ENCODE peak calls at places on chromosome 15, in ten cellular contexts. Z, X, D, A, S, I, G, F, U and C are unnamed samples. For H3K36me3, the result is how much of the 10 kb centered on the place peaks cover.

GRCh38 chr15:44735482-44736260 is 657 bp upstream of the TRIM69 start:
- DNase-seq in Z (no peak), X (peak), D (peak), A (peak), S (no peak), I (no peak), G (no peak), F (no peak), U (no peak), C (no peak)

GRCh38 chr15:50051811-50052419 is 67.1 kb downstream of the ATP8B4 start:
- DNase-seq in Z (peak), X (peak), D (peak), A (peak), S (peak), I (no peak), G (no peak), F (no peak), U (peak), C (no peak)

GRCh38 chr15:93233710-93234109 is 144.7 kb upstream of the RGMA start:
- DNase-seq in Z (no peak), X (no peak), D (no peak), A (no peak), S (no peak), I (no peak), G (no peak), F (no peak), U (no peak), C (no peak)

GRCh38 chr15:99085413-99086326 is 19.2 kb upstream of the SYNM start:
- DNase-seq in Z (peak), X (peak), D (no peak), A (no peak), S (no peak), I (no peak), G (no peak), F (no peak), U (no peak), C (no peak)

GRCh38 chr15:99421172-99421656 is 144.6 kb upstream of the MEF2A start:
- DNase-seq in Z (no peak), X (no peak), D (no peak), A (no peak), S (no peak), I (no peak), G (peak), F (no peak), U (peak), C (no peak)

GRCh38 chr15:41568350-41569017 is 9.5 kb downstream of the TYRO3 start:
- DNase-seq in Z (no peak), X (no peak), D (peak), A (no peak), S (no peak), I (no peak), G (no peak), F (no peak), U (peak), C (no peak)

GRCh38 chr15:101014921-101015841 is 96.0 kb downstream of the LRRK1 start:
- DNase-seq in Z (peak), X (peak), D (peak), A (peak), S (peak), I (peak), G (peak), F (peak), U (peak), C (peak)

GRCh38 chr15:40257656-40258450 is 19.0 kb downstream of the PAK6 start:
- DNase-seq in Z (no peak), X (no peak), D (no peak), A (no peak), S (no peak), I (no peak), G (no peak), F (no peak), U (no peak), C (no peak)

GRCh38 chr15:85142324-85142723 is 160.7 kb downstream of the PDE8A start:
- DNase-seq in Z (peak), X (no peak), D (no peak), A (no peak), S (no peak), I (no peak), G (no peak), F (no peak), U (no peak), C (no peak)

GRCh38 chr15:73321496-73322344 is 47.0 kb downstream of the HCN4 start:
- DNase-seq in Z (no peak), X (no peak), D (peak), A (no peak), S (no peak), I (no peak), G (no peak), F (no peak), U (no peak), C (no peak)

GRCh38 chr15:70166506-70167087 is 68.9 kb upstream of the TLE3 start:
- DNase-seq in Z (no peak), X (no peak), D (no peak), A (no peak), S (no peak), I (no peak), G (no peak), F (no peak), U (no peak), C (no peak)

GRCh38 chr15:75904241-75904631 is 558 bp downstream of the FBXO22 start:
- DNase-seq in Z (peak), X (peak), D (peak), A (peak), S (peak), I (no peak), G (no peak), F (no peak), U (peak), C (peak)

GRCh38 chr15:73936588-73937312 is 10.5 kb downstream of the LOXL1 start:
- DNase-seq in Z (no peak), X (no peak), D (no peak), A (no peak), S (no peak), I (no peak), G (no peak), F (no peak), U (no peak), C (peak)

GRCh38 chr15:43232289-43232874 is 11.6 kb upstream of the EPB42 start:
- DNase-seq in Z (no peak), X (no peak), D (no peak), A (no peak), S (no peak), I (no peak), G (no peak), F (no peak), U (no peak), C (no peak)

GRCh38 chr15:25944386-25944785 is 81.3 kb upstream of the ATP10A start:
- DNase-seq in Z (no peak), X (no peak), D (peak), A (no peak), S (no peak), I (no peak), G (no peak), F (no peak), U (no peak), C (no peak)

GRCh38 chr15:38961886-38962285 is 397.3 kb upstream of the RASGRP1 start:
- DNase-seq in Z (no peak), X (no peak), D (no peak), A (no peak), S (no peak), I (no peak), G (no peak), F (no peak), U (no peak), C (no peak)

GRCh38 chr15:34001536-34001935 is 33.2 kb downstream of the CHRM5 start:
- DNase-seq in Z (peak), X (no peak), D (no peak), A (no peak), S (no peak), I (no peak), G (no peak), F (no peak), U (no peak), C (no peak)

GRCh38 chr15:70083423-70083822 is 14.3 kb downstream of the TLE3 start:
- DNase-seq in Z (no peak), X (no peak), D (peak), A (no peak), S (no peak), I (no peak), G (no peak), F (no peak), U (no peak), C (no peak)

GRCh38 chr15:42009474-42009873 is 11.4 kb downstream of the PLA2G4E start:
- DNase-seq in Z (no peak), X (no peak), D (no peak), A (no peak), S (no peak), I (no peak), G (no peak), F (no peak), U (no peak), C (no peak)

GRCh38 chr15:69597061-69597592 is 144.5 kb downstream of the RPLP1 start:
- DNase-seq in Z (no peak), X (no peak), D (no peak), A (no peak), S (no peak), I (no peak), G (peak), F (no peak), U (no peak), C (no peak)

GRCh38 chr15:35911052-35911780 is 365.3 kb upstream of the DPH6 start:
- DNase-seq in Z (no peak), X (no peak), D (no peak), A (no peak), S (no peak), I (no peak), G (no peak), F (no peak), U (no peak), C (no peak)

GRCh38 chr15:101267320-101268104 is 9.8 kb downstream of the SELENOS start:
- DNase-seq in Z (peak), X (peak), D (peak), A (no peak), S (no peak), I (no peak), G (no peak), F (no peak), U (no peak), C (no peak)

GRCh38 chr15:41940441-41940857 is 31.9 kb downstream of the EHD4 start:
- DNase-seq in Z (peak), X (no peak), D (no peak), A (no peak), S (no peak), I (no peak), G (no peak), F (no peak), U (no peak), C (no peak)

GRCh38 chr15:42313463-42313862 is 40.2 kb upstream of the TMEM87A start:
- DNase-seq in Z (no peak), X (no peak), D (peak), A (no peak), S (no peak), I (no peak), G (no peak), F (no peak), U (no peak), C (no peak)

GRCh38 chr15:51450001-51450400 is 108.5 kb downstream of the GLDN start:
- DNase-seq in Z (peak), X (no peak), D (no peak), A (no peak), S (no peak), I (no peak), G (no peak), F (no peak), U (no peak), C (no peak)

GRCh38 chr15:101451192-101451799 is 38.2 kb downstream of the PCSK6 start:
- DNase-seq in Z (no peak), X (peak), D (no peak), A (peak), S (peak), I (no peak), G (no peak), F (no peak), U (peak), C (no peak)

GRCh38 chr15:51390932-51391432 is 49.5 kb downstream of the GLDN start:
- DNase-seq in Z (no peak), X (no peak), D (peak), A (no peak), S (no peak), I (no peak), G (no peak), F (no peak), U (no peak), C (no peak)

GRCh38 chr15:50358805-50359204 is 3.8 kb upstream of the GABPB1 start:
- DNase-seq in Z (peak), X (no peak), D (peak), A (peak), S (peak), I (no peak), G (no peak), F (no peak), U (peak), C (no peak)

GRCh38 chr15:75158402-75158801 is 43.3 kb upstream of the C15orf39 start:
- DNase-seq in Z (no peak), X (no peak), D (no peak), A (no peak), S (no peak), I (no peak), G (no peak), F (no peak), U (no peak), C (no peak)

GRCh38 chr15:21260966-21261395 is 179.3 kb downstream of the POTEB3 start:
- DNase-seq in Z (no peak), X (no peak), D (no peak), A (no peak), S (no peak), I (no peak), G (peak), F (no peak), U (peak), C (peak)

GRCh38 chr15:41811432-41812195 is 16.3 kb upstream of the JMJD7 start:
- DNase-seq in Z (peak), X (peak), D (peak), A (peak), S (peak), I (peak), G (peak), F (no peak), U (peak), C (peak)

GRCh38 chr15:83919319-83919830 is 265.5 kb downstream of the ADAMTSL3 start:
- DNase-seq in Z (peak), X (no peak), D (no peak), A (no peak), S (no peak), I (no peak), G (no peak), F (no peak), U (no peak), C (no peak)

GRCh38 chr15:59886476-59886875 is 117.6 kb upstream of the FOXB1 start:
- DNase-seq in Z (no peak), X (no peak), D (no peak), A (no peak), S (no peak), I (no peak), G (no peak), F (no peak), U (no peak), C (no peak)

GRCh38 chr15:41992151-41992802 is 19.9 kb upstream of the EHD4 start:
- DNase-seq in Z (no peak), X (no peak), D (no peak), A (no peak), S (no peak), I (no peak), G (no peak), F (no peak), U (no peak), C (no peak)

GRCh38 chr15:40286061-40286532 is 3.2 kb upstream of the ANKRD63 start:
- DNase-seq in Z (no peak), X (no peak), D (no peak), A (no peak), S (no peak), I (no peak), G (no peak), F (no peak), U (no peak), C (no peak)

GRCh38 chr15:88028024-88028423 is 228.5 kb downstream of the NTRK3 start:
- DNase-seq in Z (no peak), X (no peak), D (peak), A (no peak), S (no peak), I (no peak), G (no peak), F (no peak), U (no peak), C (no peak)

GRCh38 chr15:74428442-74428787 is 5.3 kb downstream of the SEMA7A start:
- DNase-seq in Z (no peak), X (no peak), D (no peak), A (no peak), S (no peak), I (peak), G (no peak), F (no peak), U (no peak), C (no peak)

GRCh38 chr15:76150508-76150907 is 90.7 kb downstream of the TMEM266 start:
- DNase-seq in Z (no peak), X (no peak), D (no peak), A (no peak), S (no peak), I (no peak), G (no peak), F (no peak), U (no peak), C (peak)

GRCh38 chr15:41511331-41512077 is 2.1 kb downstream of the LTK start:
- DNase-seq in Z (no peak), X (no peak), D (peak), A (no peak), S (no peak), I (no peak), G (peak), F (no peak), U (peak), C (no peak)

GRCh38 chr15:80944818-80945217 is 44.8 kb downstream of the MESD start:
- DNase-seq in Z (no peak), X (no peak), D (no peak), A (no peak), S (no peak), I (no peak), G (no peak), F (no peak), U (no peak), C (no peak)
- H3K36me3 ChIP-seq in Z (under half), X (under half), D (under half), A (half or more), S (under half), I (under half), G (under half), F (under half), U (under half), C (half or more)

DNA sequence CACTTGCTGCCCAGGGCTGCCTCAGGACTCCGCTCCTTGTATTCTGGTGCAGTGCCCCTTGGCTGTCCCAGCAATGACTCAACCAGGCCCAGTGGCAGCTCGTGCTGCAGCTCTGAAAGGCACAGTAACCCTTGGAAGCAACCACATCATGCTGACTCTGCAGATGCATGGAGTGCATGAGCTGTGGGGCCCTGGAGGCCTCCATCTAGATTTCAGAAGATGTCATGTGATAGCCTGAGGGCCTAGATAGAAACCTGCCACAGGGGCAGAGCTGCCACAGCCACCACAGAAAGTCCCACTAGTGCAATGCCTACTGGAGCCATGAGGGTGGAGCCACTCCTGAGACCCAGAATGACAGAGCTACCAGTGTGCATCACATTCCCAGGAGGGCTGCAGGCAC is 117.1 kb upstream of the SMAD3 start:
- DNase-seq in Z (no peak), X (no peak), D (no peak), A (no peak), S (no peak), I (no peak), G (no peak), F (no peak), U (peak), C (no peak)
- TF ChIP-seq CTCF in Z (no peak), X (no peak), D (no peak), A (no peak), S (no peak), I (no peak), G (no peak), F (no peak), U (no peak), C (no peak)

GRCh38 chr15:66826504-66826903 is 124.5 kb downstream of the SMAD6 start:
- DNase-seq in Z (no peak), X (no peak), D (no peak), A (no peak), S (no peak), I (no peak), G (no peak), F (no peak), U (no peak), C (no peak)

GRCh38 chr15:66825731-66826130 is 123.7 kb downstream of the SMAD6 start:
- DNase-seq in Z (no peak), X (no peak), D (no peak), A (no peak), S (no peak), I (no peak), G (no peak), F (no peak), U (no peak), C (no peak)

GRCh38 chr15:66824374-66824773 is 122.3 kb downstream of the SMAD6 start:
- DNase-seq in Z (no peak), X (no peak), D (no peak), A (no peak), S (no peak), I (no peak), G (no peak), F (no peak), U (no peak), C (no peak)

GRCh38 chr15:66823601-66824000 is 121.6 kb downstream of the SMAD6 start:
- DNase-seq in Z (no peak), X (no peak), D (no peak), A (no peak), S (no peak), I (no peak), G (no peak), F (no peak), U (no peak), C (no peak)

DNA sequence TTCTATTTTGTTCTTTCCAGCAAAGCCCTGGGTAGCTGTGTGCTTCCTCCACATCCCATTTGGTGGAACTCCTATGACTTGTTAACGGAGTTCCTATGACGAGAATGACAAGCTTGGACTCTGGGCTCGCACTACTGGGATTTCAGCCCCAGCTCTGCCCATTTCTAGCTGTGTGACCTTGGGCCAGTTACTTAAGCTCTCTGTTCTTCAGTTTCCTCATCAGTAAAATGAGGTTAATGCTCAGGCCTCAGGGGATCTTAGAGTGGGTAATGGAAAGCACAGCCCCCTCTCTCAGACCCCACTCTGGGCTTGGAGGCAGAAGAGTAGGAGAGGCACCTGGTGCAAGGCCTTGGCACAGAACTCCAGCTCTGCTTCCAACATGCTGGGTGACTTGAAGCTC is 123.1 kb downstream of the SMAD6 start:
- DNase-seq in Z (no peak), X (no peak), D (no peak), A (no peak), S (no peak), I (no peak), G (no peak), F (no peak), U (no peak), C (no peak)
- H3K36me3 ChIP-seq in Z (under half), X (under half), D (under half), A (under half), S (under half), I (under half), G (under half), F (under half), U (under half), C (under half)

GRCh38 chr15:80709542-80709941 is 14.4 kb downstream of the ABHD17C start:
- DNase-seq in Z (peak), X (no peak), D (no peak), A (no peak), S (no peak), I (no peak), G (peak), F (no peak), U (peak), C (peak)

GRCh38 chr15:80703965-80704364 is 8.9 kb downstream of the ABHD17C start:
- DNase-seq in Z (no peak), X (no peak), D (no peak), A (no peak), S (no peak), I (no peak), G (no peak), F (no peak), U (no peak), C (no peak)

GRCh38 chr15:80710635-80711553 is 15.8 kb downstream of the ABHD17C start:
- DNase-seq in Z (peak), X (no peak), D (no peak), A (no peak), S (no peak), I (no peak), G (no peak), F (no peak), U (no peak), C (no peak)

GRCh38 chr15:80701676-80702311 is 6.7 kb downstream of the ABHD17C start:
- DNase-seq in Z (no peak), X (no peak), D (no peak), A (peak), S (no peak), I (no peak), G (no peak), F (no peak), U (no peak), C (no peak)

DNA sequence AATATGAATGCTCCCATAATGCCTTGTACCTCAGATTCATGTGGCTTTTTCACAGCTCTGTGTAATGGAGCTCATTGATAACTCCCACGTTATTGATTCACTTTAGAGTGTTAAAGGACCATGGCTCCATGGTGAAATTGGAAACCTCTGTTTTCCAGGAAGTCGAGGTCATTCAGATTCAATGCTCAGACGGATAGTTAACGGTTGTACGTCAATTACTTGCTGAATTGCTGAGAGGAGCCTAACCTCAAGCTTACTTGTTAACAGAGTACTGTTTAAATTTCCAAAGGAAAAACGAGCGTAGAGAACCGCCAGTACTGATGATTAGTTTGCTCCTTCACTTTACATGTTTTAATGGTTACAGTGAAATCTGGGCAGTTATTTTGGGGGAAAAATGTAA is 11.1 kb downstream of the ABHD17C start:
- DNase-seq in Z (no peak), X (no peak), D (peak), A (no peak), S (no peak), I (no peak), G (no peak), F (no peak), U (no peak), C (no peak)
- TF ChIP-seq CTCF in Z (no peak), X (no peak), D (no peak), A (no peak), S (no peak), I (no peak), G (no peak), F (no peak), U (no peak), C (no peak)